ENCODE peak calls at places on chromosomes 16 and 17, in six cellular contexts. O is heart left ventricle; S is prostate gland; K is stomach; E is left ventricle myocardium inferior; V is CD4-positive, alpha-beta memory T cell. C is an unnamed sample. For H3K9me3 and H3K4me1, the result is how much of the 10 kb centered on the place peaks cover.

GRCh38 chr17:78664476-78665384 is 87.5 kb upstream of the DNAH17 start:
- DNase-seq in O (no peak), S (no peak), K (no peak), E (no peak), V (no peak), C (peak)

GRCh38 chr16:27174007-27174406 is 29.3 kb upstream of the KDM8 start:
- DNase-seq in O (no peak), S (peak), K (no peak), E (no peak), V (peak), C (no peak)

GRCh38 chr17:75059369-75060345 is 12.6 kb downstream of the KCTD2 start:
- DNase-seq in O (no peak), S (peak), K (no peak), E (peak), V (peak), C (peak)

GRCh38 chr16:19417640-19418039 is at the start of gene TMC5:
- DNase-seq in O (no peak), S (peak), K (peak), E (no peak), V (no peak), C (no peak)

GRCh38 chr17:9421525-9421924 is 154.1 kb downstream of the STX8 start:
- DNase-seq in O (no peak), S (no peak), K (no peak), E (no peak), V (no peak), C (no peak)

GRCh38 chr17:65279456-65279855 is 142.3 kb downstream of the RGS9 start:
- DNase-seq in O (no peak), S (no peak), K (no peak), E (no peak), V (no peak), C (no peak)

GRCh38 chr17:72476134-72476533 is 355.3 kb downstream of the SOX9 start:
- DNase-seq in O (no peak), S (no peak), K (peak), E (no peak), V (no peak), C (no peak)

GRCh38 chr16:85522842-85523601 is 90.1 kb upstream of the GSE1 start:
- DNase-seq in O (no peak), S (peak), K (peak), E (no peak), V (no peak), C (peak)

GRCh38 chr17:48095611-48096010 is 5.7 kb downstream of the CBX1 start:
- DNase-seq in O (no peak), S (no peak), K (no peak), E (no peak), V (no peak), C (no peak)

GRCh38 chr17:66799839-66800537 is 34.9 kb upstream of the CACNG5 start:
- DNase-seq in O (no peak), S (no peak), K (no peak), E (no peak), V (no peak), C (no peak)

GRCh38 chr16:379183-379960 is 2.4 kb downstream of the PGAP6 start:
- DNase-seq in O (no peak), S (peak), K (peak), E (no peak), V (no peak), C (no peak)

GRCh38 chr16:73546351-73546845 is 498.5 kb upstream of the ZFHX3 start:
- DNase-seq in O (no peak), S (no peak), K (no peak), E (no peak), V (no peak), C (no peak)

GRCh38 chr17:1511756-1512321 is 4.6 kb downstream of the INPP5K start:
- DNase-seq in O (peak), S (peak), K (peak), E (no peak), V (no peak), C (no peak)

GRCh38 chr16:19130852-19131808 is 17.4 kb downstream of the ITPRIPL2 start:
- DNase-seq in O (peak), S (peak), K (no peak), E (peak), V (no peak), C (no peak)

GRCh38 chr17:39008633-39009032 is 41.4 kb upstream of the FBXO47 start:
- DNase-seq in O (no peak), S (no peak), K (no peak), E (no peak), V (no peak), C (no peak)

GRCh38 chr16:54630284-54630967 is 300.2 kb upstream of the IRX5 start:
- DNase-seq in O (no peak), S (no peak), K (no peak), E (no peak), V (no peak), C (no peak)

GRCh38 chr16:4775005-4775404 is 8.0 kb upstream of the ZNF500 start:
- DNase-seq in O (no peak), S (no peak), K (no peak), E (no peak), V (no peak), C (no peak)

GRCh38 chr16:47230296-47230695 is 86.6 kb upstream of the NETO2 start:
- DNase-seq in O (no peak), S (no peak), K (no peak), E (no peak), V (no peak), C (no peak)

GRCh38 chr16:35193956-35194355 is 1734.5 kb downstream of the TP53TG3F start:
- DNase-seq in O (no peak), S (no peak), K (no peak), E (no peak), V (no peak), C (no peak)
- H3K9me3 ChIP-seq in O (under half), S (under half), K (half or more), E (under half), V (under half), C (under half)

DNA sequence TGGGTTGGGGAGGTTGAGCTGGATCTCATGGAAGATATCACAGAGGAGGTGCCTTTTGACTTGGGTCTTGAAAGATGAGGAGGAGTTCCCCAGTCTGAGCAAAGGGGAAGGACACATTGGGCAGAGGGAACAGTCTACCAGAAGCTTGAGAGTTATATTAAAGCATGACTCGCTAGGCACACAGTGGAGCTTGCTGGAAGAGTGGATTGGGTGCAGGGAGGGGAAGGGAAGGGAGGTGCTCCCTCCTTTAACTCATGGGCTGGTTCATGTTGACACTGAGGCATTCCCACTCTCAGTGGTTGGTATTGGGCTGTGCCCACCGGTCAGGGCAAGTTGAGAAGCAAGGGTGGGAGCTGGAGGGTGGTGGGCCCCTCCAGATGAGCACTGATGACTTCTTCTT is 5.9 kb downstream of the TMEM98 start:
- DNase-seq in O (no peak), S (no peak), K (no peak), E (no peak), V (no peak), C (no peak)
- H3K4me1 ChIP-seq in O (under half), S (under half), K (under half), E (under half), V (under half), C (under half)

DNA sequence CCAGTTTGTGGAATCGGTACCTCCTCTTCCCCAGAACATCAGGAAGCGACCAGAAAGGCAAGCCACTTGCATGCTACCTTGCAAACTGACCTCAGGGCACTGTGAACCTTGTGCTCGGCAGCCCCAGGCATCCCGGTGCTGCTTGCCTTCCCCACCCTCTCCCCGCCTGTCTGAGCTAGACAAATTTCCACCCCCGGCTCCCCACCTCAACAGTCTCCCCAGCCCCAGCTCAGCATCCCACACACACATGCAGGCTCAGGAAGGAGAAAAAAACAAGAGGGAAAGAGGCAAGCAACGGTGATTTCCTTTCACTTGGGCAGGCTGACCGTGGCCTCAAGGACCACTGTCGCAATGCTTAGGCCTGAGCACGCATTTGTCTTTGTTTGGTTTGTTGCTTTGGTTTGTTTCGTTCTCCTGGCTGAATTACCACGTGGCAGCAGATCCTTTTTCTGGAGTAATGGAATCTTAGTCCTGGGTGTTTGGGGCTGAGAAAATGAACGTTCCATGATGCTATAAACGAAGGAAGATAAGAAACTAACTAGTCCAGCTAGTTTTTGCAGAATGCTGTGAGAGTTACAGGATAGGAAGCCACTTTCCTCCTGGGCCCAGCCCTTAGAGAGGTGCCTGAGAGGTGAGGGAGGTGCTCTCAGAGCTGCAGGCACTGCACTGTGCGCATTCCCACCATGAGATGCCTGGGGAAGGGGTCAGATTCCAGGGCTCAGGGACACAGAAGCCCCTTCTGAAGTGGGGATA is 27.9 kb downstream of the SDK2 start:
- DNase-seq in O (no peak), S (no peak), K (no peak), E (no peak), V (no peak), C (no peak)
- H3K9me3 ChIP-seq in O (under half), S (under half), K (under half), E (under half), V (under half), C (under half)

GRCh38 chr17:77456271-77456950 is 315.6 kb downstream of the SEC14L1 start:
- DNase-seq in O (no peak), S (no peak), K (no peak), E (no peak), V (peak), C (no peak)

GRCh38 chr17:77453613-77454559 is 313.1 kb downstream of the SEC14L1 start:
- DNase-seq in O (no peak), S (peak), K (peak), E (no peak), V (peak), C (no peak)

GRCh38 chr17:77455111-77455877 is 314.5 kb downstream of the SEC14L1 start:
- DNase-seq in O (no peak), S (no peak), K (no peak), E (no peak), V (no peak), C (no peak)

GRCh38 chr17:77455878-77456234 is 315.1 kb downstream of the SEC14L1 start:
- DNase-seq in O (no peak), S (no peak), K (no peak), E (no peak), V (no peak), C (no peak)

GRCh38 chr17:77454560-77455095 is 313.9 kb downstream of the SEC14L1 start:
- DNase-seq in O (no peak), S (no peak), K (no peak), E (no peak), V (no peak), C (no peak)
- H3K4me1 ChIP-seq in O (half or more), S (half or more), K (half or more), E (half or more), V (half or more), C (under half)

GRCh38 chr17:4023220-4023619 is 59.0 kb upstream of the ATP2A3 start:
- DNase-seq in O (no peak), S (no peak), K (no peak), E (no peak), V (no peak), C (no peak)

GRCh38 chr17:4026255-4026654 is 62.0 kb upstream of the ATP2A3 start:
- DNase-seq in O (no peak), S (no peak), K (no peak), E (no peak), V (no peak), C (no peak)

GRCh38 chr17:4032738-4033137 is 68.5 kb upstream of the ATP2A3 start:
- DNase-seq in O (no peak), S (no peak), K (no peak), E (no peak), V (no peak), C (no peak)

GRCh38 chr17:4032245-4032644 is 68.0 kb upstream of the ATP2A3 start:
- DNase-seq in O (no peak), S (no peak), K (no peak), E (no peak), V (no peak), C (no peak)

DNA sequence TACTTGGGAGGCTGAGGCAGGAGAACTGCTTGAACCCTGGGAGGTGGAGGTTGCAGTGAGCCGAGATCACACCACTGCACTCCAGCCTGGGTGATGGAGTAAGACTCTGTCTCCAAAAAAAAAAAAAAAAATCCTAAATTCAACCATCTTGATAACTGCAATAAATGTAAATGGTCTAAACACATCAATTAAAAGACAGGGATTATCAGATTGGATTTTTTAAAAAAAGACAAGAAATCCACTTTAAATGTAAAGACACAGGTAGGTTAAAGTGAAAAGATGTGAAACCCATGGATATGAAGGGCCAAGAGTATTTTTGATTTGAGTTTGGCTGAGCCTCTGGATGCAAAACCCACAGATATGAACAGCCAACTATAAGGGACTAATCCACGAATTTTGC is 64.2 kb upstream of the ATP2A3 start:
- DNase-seq in O (no peak), S (no peak), K (no peak), E (no peak), V (no peak), C (no peak)
- H3K9me3 ChIP-seq in O (under half), S (under half), K (under half), E (under half), V (under half), C (under half)

DNA sequence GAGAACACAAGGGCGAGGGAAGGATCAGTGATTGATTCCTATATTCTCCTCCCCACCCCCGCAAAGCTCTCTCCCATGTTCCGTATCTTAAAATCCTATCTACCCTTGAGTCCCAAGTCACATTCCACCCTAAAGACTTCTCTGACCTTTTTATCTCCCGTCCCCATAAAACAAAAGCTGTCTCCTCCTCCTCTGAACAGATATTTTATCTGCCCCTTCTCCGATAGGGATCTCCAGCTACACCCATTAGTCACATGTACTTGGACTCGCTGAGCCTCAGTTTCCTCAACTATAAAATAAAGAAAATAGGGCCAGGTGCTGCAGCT is 12.8 kb downstream of the GGA2 start:
- DNase-seq in O (no peak), S (no peak), K (no peak), E (no peak), V (no peak), C (no peak)
- H3K4me1 ChIP-seq in O (under half), S (under half), K (under half), E (half or more), V (under half), C (under half)

GRCh38 chr16:35909351-35909954 is 2450.0 kb downstream of the TP53TG3F start:
- DNase-seq in O (no peak), S (no peak), K (no peak), E (no peak), V (no peak), C (no peak)
- H3K9me3 ChIP-seq in O (under half), S (under half), K (half or more), E (under half), V (under half), C (under half)

DNA sequence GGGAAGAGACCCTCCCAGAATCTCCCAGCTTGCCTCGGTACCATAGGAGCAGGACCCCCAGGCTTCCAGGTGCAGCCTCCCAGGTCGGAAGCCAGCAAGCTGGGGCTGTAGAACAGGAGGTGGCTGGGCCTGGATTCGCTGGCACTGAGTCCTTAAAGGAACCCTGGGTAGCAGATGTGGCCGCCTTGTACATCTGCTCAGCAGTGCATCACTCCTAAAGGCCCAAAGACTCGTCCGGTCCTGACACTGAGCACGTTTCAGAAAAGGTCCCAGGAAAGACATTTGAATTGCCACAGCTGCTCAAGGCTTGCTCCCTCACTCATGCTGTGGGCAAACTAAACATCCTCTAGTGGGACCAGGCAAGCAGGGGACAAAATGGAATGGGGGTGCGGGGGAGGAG is 172.8 kb downstream of the RAB11FIP4 start:
- DNase-seq in O (no peak), S (no peak), K (no peak), E (no peak), V (no peak), C (peak)
- H3K4me1 ChIP-seq in O (half or more), S (under half), K (half or more), E (half or more), V (under half), C (under half)

DNA sequence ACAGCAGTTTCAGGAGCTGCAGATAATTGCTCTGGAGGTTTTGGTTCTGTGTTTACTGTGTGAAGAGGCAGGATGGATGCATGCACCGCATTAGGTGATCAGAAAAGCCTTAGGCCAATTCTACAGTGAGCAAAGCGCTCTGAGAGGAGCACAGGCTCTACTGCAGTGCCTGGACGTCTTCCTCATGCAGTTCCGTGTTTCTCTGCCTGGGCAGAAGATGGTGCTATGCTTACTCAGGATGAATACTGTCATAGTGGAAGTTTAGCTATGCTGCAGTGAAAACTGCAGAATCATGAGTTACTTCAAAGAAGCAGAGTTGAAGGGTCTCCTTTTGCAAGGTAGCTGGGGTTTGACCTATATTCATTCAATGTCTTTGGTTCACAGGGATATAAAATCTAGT is 1012.4 kb downstream of the KCNJ18 start:
- DNase-seq in O (no peak), S (no peak), K (no peak), E (no peak), V (no peak), C (no peak)
- H3K9me3 ChIP-seq in O (under half), S (under half), K (under half), E (under half), V (under half), C (under half)

DNA sequence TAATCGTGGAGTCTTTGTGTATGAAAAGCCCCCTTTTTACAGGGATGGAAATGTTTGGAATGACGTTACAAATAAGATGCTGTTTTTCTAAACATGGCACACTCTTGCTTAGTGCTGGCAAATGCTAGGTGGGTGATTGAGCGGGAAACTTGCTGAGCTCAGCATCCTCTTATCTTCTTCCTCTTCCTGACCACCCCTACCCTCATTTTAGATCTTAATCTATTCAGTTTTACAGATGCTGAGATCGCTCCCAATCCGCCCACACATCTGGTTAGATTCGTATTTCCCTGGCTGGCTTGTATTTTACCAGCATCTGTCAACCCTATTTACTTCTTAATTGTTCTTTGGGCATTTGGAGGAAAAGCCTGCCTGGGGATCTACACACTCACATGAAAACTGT is 258.3 kb downstream of the HS3ST3B1 start:
- DNase-seq in O (no peak), S (no peak), K (no peak), E (no peak), V (no peak), C (no peak)
- H3K4me1 ChIP-seq in O (under half), S (under half), K (under half), E (under half), V (under half), C (under half)